ENCODE peak calls at places on chromosomes 1 and 21, in six cellular contexts. L is cardiac septum; U is activated naive CD8-positive, alpha-beta T cell treated with anti-CD3 and anti-CD28 coated beads for 36 hours; N is EL; T is HFFc6; J is omental fat pad. E is an unnamed sample.

GRCh38 chr1:228982637-228983036 is 247.4 kb downstream of the RHOU start:
- DNase-seq in L (no peak), U (no peak), N (no peak), T (no peak), J (no peak), E (no peak)

GRCh38 chr1:206112600-206113301 is 4.4 kb downstream of the AVPR1B start:
- DNase-seq in L (no peak), U (no peak), N (no peak), T (no peak), J (no peak), E (no peak)

GRCh38 chr1:87151500-87152421 is 176.9 kb upstream of the LMO4 start:
- DNase-seq in L (peak), U (peak), N (no peak), T (no peak), J (peak), E (no peak)

GRCh38 chr21:34306246-34306645 is 57.6 kb upstream of the KCNE2 start:
- DNase-seq in L (no peak), U (no peak), N (no peak), T (no peak), J (no peak), E (no peak)

GRCh38 chr1:152227310-152227928 is 3.4 kb upstream of the HRNR start:
- DNase-seq in L (no peak), U (no peak), N (no peak), T (no peak), J (no peak), E (no peak)

GRCh38 chr1:208203127-208203847 is 40.9 kb downstream of the PLXNA2 start:
- DNase-seq in L (no peak), U (no peak), N (peak), T (no peak), J (no peak), E (no peak)

GRCh38 chr1:94095112-94095637 is 25.8 kb downstream of the ABCA4 start:
- DNase-seq in L (peak), U (no peak), N (peak), T (peak), J (no peak), E (peak)

GRCh38 chr1:163531345-163531744 is 209.6 kb downstream of the NUF2 start:
- DNase-seq in L (no peak), U (no peak), N (no peak), T (no peak), J (no peak), E (no peak)

GRCh38 chr1:116119876-116120275 is 8.7 kb downstream of the MAB21L3 start:
- DNase-seq in L (no peak), U (no peak), N (no peak), T (no peak), J (no peak), E (no peak)

E was measured in thoracic aorta.